ENCODE peak calls at places on chromosomes 3 and 15, in four cellular contexts. One of them, this sample, is unnamed.

GRCh38 chr3:141737108-141737507 is 990 bp upstream of the RNF7 start:
- DNase-seq in A549: no peak
- DNase-seq in endothelial cell of umbilical vein: no peak
- DNase-seq in HepG2: no peak
- DNase-seq in this sample: peak

GRCh38 chr3:99781761-99782160 is 35.9 kb upstream of the CMSS1 start:
- DNase-seq in A549: no peak
- DNase-seq in endothelial cell of umbilical vein: no peak
- DNase-seq in HepG2: no peak
- DNase-seq in this sample: no peak

GRCh38 chr15:43912991-43913927 is 86.5 kb downstream of the WDR76 start:
- DNase-seq in A549: peak
- DNase-seq in endothelial cell of umbilical vein: peak
- DNase-seq in HepG2: peak
- DNase-seq in this sample: no peak

GRCh38 chr3:87298111-87298718 is 21.8 kb upstream of the POU1F1 start:
- DNase-seq in A549: peak
- DNase-seq in endothelial cell of umbilical vein: peak
- DNase-seq in HepG2: peak
- DNase-seq in this sample: peak

GRCh38 chr3:185094691-185095090 is 58.2 kb downstream of the C3orf70 start:
- DNase-seq in A549: no peak
- DNase-seq in endothelial cell of umbilical vein: no peak
- DNase-seq in HepG2: no peak
- DNase-seq in this sample: no peak

GRCh38 chr15:29668120-29668602 is 154.1 kb downstream of the TJP1 start:
- DNase-seq in A549: peak
- DNase-seq in endothelial cell of umbilical vein: peak
- DNase-seq in HepG2: peak
- DNase-seq in this sample: peak

GRCh38 chr3:13452490-13453335 is 27.4 kb upstream of the HDAC11 start:
- DNase-seq in A549: peak
- DNase-seq in endothelial cell of umbilical vein: peak
- DNase-seq in HepG2: peak
- DNase-seq in this sample: peak

GRCh38 chr3:111768571-111769100 is 90.4 kb upstream of the PHLDB2 start:
- DNase-seq in A549: peak
- DNase-seq in endothelial cell of umbilical vein: peak
- DNase-seq in HepG2: peak
- DNase-seq in this sample: no peak

GRCh38 chr3:30518201-30518864 is 88.1 kb upstream of the TGFBR2 start:
- DNase-seq in A549: peak
- DNase-seq in endothelial cell of umbilical vein: peak
- DNase-seq in HepG2: peak
- DNase-seq in this sample: no peak

GRCh38 chr3:30347679-30348216 is 258.7 kb upstream of the TGFBR2 start:
- DNase-seq in A549: no peak
- DNase-seq in endothelial cell of umbilical vein: peak
- DNase-seq in HepG2: peak
- DNase-seq in this sample: peak

GRCh38 chr15:52737720-52738119 is 52.4 kb downstream of the ONECUT1 start:
- DNase-seq in A549: no peak
- DNase-seq in endothelial cell of umbilical vein: no peak
- DNase-seq in HepG2: no peak
- DNase-seq in this sample: no peak

GRCh38 chr3:9158865-9159630 is 90.4 kb downstream of the SRGAP3 start:
- DNase-seq in A549: no peak
- DNase-seq in endothelial cell of umbilical vein: no peak
- DNase-seq in HepG2: no peak
- DNase-seq in this sample: no peak

GRCh38 chr15:75982468-75982867 is 29.8 kb downstream of the NRG4 start:
- DNase-seq in A549: no peak
- DNase-seq in endothelial cell of umbilical vein: no peak
- DNase-seq in HepG2: no peak
- DNase-seq in this sample: no peak

GRCh38 chr3:194276768-194277546 is 74.2 kb downstream of the CPN2 start:
- DNase-seq in A549: no peak
- DNase-seq in endothelial cell of umbilical vein: peak
- DNase-seq in HepG2: no peak
- DNase-seq in this sample: no peak

GRCh38 chr3:39118079-39118478 is 10.6 kb downstream of the TTC21A start:
- DNase-seq in A549: no peak
- DNase-seq in endothelial cell of umbilical vein: no peak
- DNase-seq in HepG2: no peak
- DNase-seq in this sample: peak

GRCh38 chr3:122572940-122573412 is 4.5 kb upstream of the PARP15 start:
- DNase-seq in A549: no peak
- DNase-seq in endothelial cell of umbilical vein: peak
- DNase-seq in HepG2: peak
- DNase-seq in this sample: peak

GRCh38 chr3:39150803-39151631 is 2.4 kb downstream of the CSRNP1 start:
- DNase-seq in A549: peak
- DNase-seq in endothelial cell of umbilical vein: peak
- DNase-seq in HepG2: peak
- DNase-seq in this sample: peak

GRCh38 chr3:38998086-38998485 is 53.7 kb downstream of the SCN11A start:
- DNase-seq in A549: no peak
- DNase-seq in endothelial cell of umbilical vein: no peak
- DNase-seq in HepG2: no peak
- DNase-seq in this sample: no peak

GRCh38 chr3:101842245-101842934 is 6.9 kb upstream of the NFKBIZ start:
- DNase-seq in A549: no peak
- DNase-seq in endothelial cell of umbilical vein: no peak
- DNase-seq in HepG2: no peak
- DNase-seq in this sample: no peak

GRCh38 chr3:67593761-67594234 is 60.6 kb downstream of the SUCLG2 start:
- DNase-seq in A549: peak
- DNase-seq in endothelial cell of umbilical vein: no peak
- DNase-seq in HepG2: peak
- DNase-seq in this sample: no peak

GRCh38 chr3:145395421-145395820 is 765.6 kb downstream of the PLOD2 start:
- DNase-seq in A549: no peak
- DNase-seq in endothelial cell of umbilical vein: no peak
- DNase-seq in HepG2: no peak
- DNase-seq in this sample: no peak

DNA sequence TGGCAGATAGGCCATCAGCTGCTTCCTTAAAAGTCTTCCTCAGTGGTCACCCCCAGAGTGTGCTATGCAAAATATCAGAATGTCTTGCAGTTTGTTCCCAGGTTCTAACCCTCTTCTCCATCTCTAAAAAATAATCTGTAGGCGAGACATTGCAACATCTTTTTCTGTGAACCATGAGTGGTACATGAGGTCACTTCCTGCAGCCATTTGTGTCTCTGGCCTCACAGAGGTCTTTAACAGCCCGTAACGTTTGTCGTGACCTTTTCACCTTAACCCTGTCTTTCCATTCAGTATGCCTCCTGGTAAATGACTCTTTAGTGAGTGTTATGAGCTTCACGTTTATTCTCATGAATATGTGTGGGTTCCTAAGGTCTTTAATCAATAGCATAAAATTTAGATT is 145.4 kb downstream of the KLHL25 start:
- DNase-seq in A549: no peak
- DNase-seq in endothelial cell of umbilical vein: peak
- DNase-seq in HepG2: peak
- DNase-seq in this sample: peak
- TF ChIP-seq MYC in A549: no peak
- TF ChIP-seq MYC in endothelial cell of umbilical vein: no peak
- TF ChIP-seq MYC in HepG2: no peak
- TF ChIP-seq MYC in this sample: no peak

GRCh38 chr3:158918451-158918850 is 116.6 kb downstream of the MFSD1 start:
- DNase-seq in A549: no peak
- DNase-seq in endothelial cell of umbilical vein: no peak
- DNase-seq in HepG2: no peak
- DNase-seq in this sample: no peak

GRCh38 chr3:158912621-158913020 is 110.8 kb downstream of the MFSD1 start:
- DNase-seq in A549: no peak
- DNase-seq in endothelial cell of umbilical vein: no peak
- DNase-seq in HepG2: no peak
- DNase-seq in this sample: no peak

GRCh38 chr3:158916111-158916510 is 114.3 kb downstream of the MFSD1 start:
- DNase-seq in A549: no peak
- DNase-seq in endothelial cell of umbilical vein: no peak
- DNase-seq in HepG2: no peak
- DNase-seq in this sample: no peak

GRCh38 chr3:158920375-158920774 is 118.5 kb downstream of the MFSD1 start:
- DNase-seq in A549: no peak
- DNase-seq in endothelial cell of umbilical vein: no peak
- DNase-seq in HepG2: no peak
- DNase-seq in this sample: no peak

GRCh38 chr3:158918008-158918407 is 116.2 kb downstream of the MFSD1 start:
- DNase-seq in A549: peak
- DNase-seq in endothelial cell of umbilical vein: peak
- DNase-seq in HepG2: peak
- DNase-seq in this sample: peak
- TF ChIP-seq CTCF in A549: peak
- TF ChIP-seq CTCF in endothelial cell of umbilical vein: peak
- TF ChIP-seq CTCF in HepG2: peak
- TF ChIP-seq CTCF in this sample: peak

DNA sequence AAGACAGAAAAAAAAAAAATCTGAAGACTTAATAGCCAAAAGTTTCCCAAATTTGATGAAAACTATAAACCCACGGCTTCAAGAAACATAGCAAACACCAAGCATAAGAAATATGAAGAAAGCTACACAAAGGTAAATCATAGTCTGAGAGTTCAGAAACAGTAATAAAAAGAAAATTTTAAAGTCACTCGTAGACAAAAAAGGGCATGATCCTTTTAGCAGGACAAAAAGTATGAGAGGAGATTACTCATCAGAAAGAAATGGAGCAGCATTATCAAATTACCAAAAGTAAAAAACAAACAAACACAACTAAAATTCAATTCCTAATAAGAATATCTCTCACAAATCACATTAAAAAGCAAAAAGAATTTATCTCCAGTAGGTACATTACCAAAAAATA is 279.4 kb upstream of the UBE2E2 start:
- DNase-seq in A549: no peak
- DNase-seq in endothelial cell of umbilical vein: peak
- DNase-seq in HepG2: no peak
- DNase-seq in this sample: no peak
- TF ChIP-seq POLR2A in A549: no peak
- TF ChIP-seq POLR2A in endothelial cell of umbilical vein: no peak
- TF ChIP-seq POLR2A in HepG2: no peak
- TF ChIP-seq POLR2A in this sample: no peak

DNA sequence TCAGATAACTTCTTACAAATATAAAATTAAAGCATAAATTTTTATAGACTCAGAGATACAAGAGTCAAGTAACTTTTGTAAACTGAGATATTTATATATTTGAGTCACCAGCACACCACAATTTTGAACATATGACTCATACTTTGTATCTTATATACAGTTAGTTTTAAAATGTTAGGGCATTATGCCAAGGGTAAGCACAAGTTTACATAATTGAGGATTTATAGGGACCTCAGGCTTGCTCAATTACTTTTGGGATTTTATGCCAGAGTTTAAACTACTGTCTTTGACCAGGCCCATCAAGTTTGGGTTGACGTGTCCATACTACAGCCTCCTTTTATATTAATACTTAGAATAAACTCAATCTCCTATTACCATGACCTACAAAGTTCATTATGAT is 7.4 kb upstream of the FGF7 start:
- DNase-seq in A549: no peak
- DNase-seq in endothelial cell of umbilical vein: peak
- DNase-seq in HepG2: no peak
- DNase-seq in this sample: no peak
- TF ChIP-seq MYC in A549: no peak
- TF ChIP-seq MYC in endothelial cell of umbilical vein: no peak
- TF ChIP-seq MYC in HepG2: no peak
- TF ChIP-seq MYC in this sample: no peak

GRCh38 chr15:40441736-40442531 is 1.2 kb downstream of the BAHD1 start:
- DNase-seq in A549: no peak
- DNase-seq in endothelial cell of umbilical vein: peak
- DNase-seq in HepG2: no peak
- DNase-seq in this sample: peak
- TF ChIP-seq CTCF in A549: no peak
- TF ChIP-seq CTCF in endothelial cell of umbilical vein: no peak
- TF ChIP-seq CTCF in HepG2: peak
- TF ChIP-seq CTCF in this sample: no peak

GRCh38 chr3:138187296-138188012 is at the start of gene ARMC8:
- DNase-seq in A549: peak
- DNase-seq in endothelial cell of umbilical vein: no peak
- DNase-seq in HepG2: peak
- DNase-seq in this sample: no peak
- TF ChIP-seq POLR2A in A549: peak
- TF ChIP-seq POLR2A in endothelial cell of umbilical vein: peak
- TF ChIP-seq POLR2A in HepG2: peak
- TF ChIP-seq POLR2A in this sample: peak

This sample was measured in NB4.